ENCODE peak calls at places on chromosomes 1 and 21, in seven cellular contexts. One of them, this sample, is unnamed.

GRCh38 chr1:241499910-241500309 is 19.6 kb downstream of the FH start:
- DNase-seq in NCI-H524 treated with DMSO at 0.1 percent for 48 hours: no peak
- DNase-seq in cardiac fibroblast: peak
- DNase-seq in Daoy: peak
- DNase-seq in CD4-positive, alpha-beta T cell: no peak
- DNase-seq in frontal cortex: no peak
- DNase-seq in HT1080: peak
- DNase-seq in this sample: no peak

GRCh38 chr1:203097001-203097400 is 11.2 kb upstream of the MYOG start:
- DNase-seq in NCI-H524 treated with DMSO at 0.1 percent for 48 hours: no peak
- DNase-seq in cardiac fibroblast: no peak
- DNase-seq in Daoy: no peak
- DNase-seq in CD4-positive, alpha-beta T cell: no peak
- DNase-seq in frontal cortex: no peak
- DNase-seq in HT1080: no peak
- DNase-seq in this sample: no peak

GRCh38 chr1:19057784-19058475 is 101.5 kb upstream of the IFFO2 start:
- DNase-seq in NCI-H524 treated with DMSO at 0.1 percent for 48 hours: no peak
- DNase-seq in cardiac fibroblast: no peak
- DNase-seq in Daoy: no peak
- DNase-seq in CD4-positive, alpha-beta T cell: no peak
- DNase-seq in frontal cortex: no peak
- DNase-seq in HT1080: no peak
- DNase-seq in this sample: no peak

GRCh38 chr1:183806650-183807049 is 1.7 kb downstream of the RGL1 start:
- DNase-seq in NCI-H524 treated with DMSO at 0.1 percent for 48 hours: no peak
- DNase-seq in cardiac fibroblast: no peak
- DNase-seq in Daoy: no peak
- DNase-seq in CD4-positive, alpha-beta T cell: no peak
- DNase-seq in frontal cortex: no peak
- DNase-seq in HT1080: no peak
- DNase-seq in this sample: no peak

GRCh38 chr1:158121604-158122254 is 59.0 kb upstream of the CD1D start:
- DNase-seq in NCI-H524 treated with DMSO at 0.1 percent for 48 hours: no peak
- DNase-seq in cardiac fibroblast: peak
- DNase-seq in Daoy: peak
- DNase-seq in CD4-positive, alpha-beta T cell: peak
- DNase-seq in frontal cortex: no peak
- DNase-seq in HT1080: peak
- DNase-seq in this sample: no peak

GRCh38 chr1:226643701-226644540 is 95.2 kb downstream of the ITPKB start:
- DNase-seq in NCI-H524 treated with DMSO at 0.1 percent for 48 hours: no peak
- DNase-seq in cardiac fibroblast: no peak
- DNase-seq in Daoy: no peak
- DNase-seq in CD4-positive, alpha-beta T cell: peak
- DNase-seq in frontal cortex: no peak
- DNase-seq in HT1080: no peak
- DNase-seq in this sample: no peak

GRCh38 chr21:45290948-45291612 is 3.4 kb upstream of the POFUT2 start:
- DNase-seq in NCI-H524 treated with DMSO at 0.1 percent for 48 hours: no peak
- DNase-seq in cardiac fibroblast: peak
- DNase-seq in Daoy: no peak
- DNase-seq in CD4-positive, alpha-beta T cell: no peak
- DNase-seq in frontal cortex: no peak
- DNase-seq in HT1080: no peak
- DNase-seq in this sample: no peak

GRCh38 chr1:228101614-228101993 is 1.5 kb downstream of the C1orf35 start:
- DNase-seq in NCI-H524 treated with DMSO at 0.1 percent for 48 hours: no peak
- DNase-seq in cardiac fibroblast: no peak
- DNase-seq in Daoy: no peak
- DNase-seq in CD4-positive, alpha-beta T cell: no peak
- DNase-seq in frontal cortex: no peak
- DNase-seq in HT1080: no peak
- DNase-seq in this sample: no peak

GRCh38 chr1:194658090-194658439 is 1471.7 kb upstream of the B3GALT2 start:
- DNase-seq in NCI-H524 treated with DMSO at 0.1 percent for 48 hours: no peak
- DNase-seq in cardiac fibroblast: peak
- DNase-seq in Daoy: peak
- DNase-seq in CD4-positive, alpha-beta T cell: no peak
- DNase-seq in frontal cortex: no peak
- DNase-seq in HT1080: peak
- DNase-seq in this sample: no peak

GRCh38 chr1:34739613-34740012 is 15.2 kb upstream of the GJB5 start:
- DNase-seq in NCI-H524 treated with DMSO at 0.1 percent for 48 hours: no peak
- DNase-seq in cardiac fibroblast: no peak
- DNase-seq in Daoy: no peak
- DNase-seq in CD4-positive, alpha-beta T cell: no peak
- DNase-seq in frontal cortex: no peak
- DNase-seq in HT1080: no peak
- DNase-seq in this sample: no peak

GRCh38 chr1:158506369-158506987 is 34.5 kb downstream of the OR10R2 start:
- DNase-seq in NCI-H524 treated with DMSO at 0.1 percent for 48 hours: no peak
- DNase-seq in cardiac fibroblast: peak
- DNase-seq in Daoy: peak
- DNase-seq in CD4-positive, alpha-beta T cell: peak
- DNase-seq in frontal cortex: no peak
- DNase-seq in HT1080: peak
- DNase-seq in this sample: no peak

GRCh38 chr1:53511933-53512806 is 53.0 kb downstream of the DMRTB1 start:
- DNase-seq in NCI-H524 treated with DMSO at 0.1 percent for 48 hours: no peak
- DNase-seq in cardiac fibroblast: peak
- DNase-seq in Daoy: peak
- DNase-seq in CD4-positive, alpha-beta T cell: no peak
- DNase-seq in frontal cortex: no peak
- DNase-seq in HT1080: no peak
- DNase-seq in this sample: no peak

GRCh38 chr1:30964706-30965105 is 56.1 kb upstream of the SDC3 start:
- DNase-seq in NCI-H524 treated with DMSO at 0.1 percent for 48 hours: no peak
- DNase-seq in cardiac fibroblast: peak
- DNase-seq in Daoy: no peak
- DNase-seq in CD4-positive, alpha-beta T cell: no peak
- DNase-seq in frontal cortex: no peak
- DNase-seq in HT1080: no peak
- DNase-seq in this sample: no peak

GRCh38 chr1:9763914-9764313 is 59.9 kb downstream of the CLSTN1 start:
- DNase-seq in NCI-H524 treated with DMSO at 0.1 percent for 48 hours: no peak
- DNase-seq in cardiac fibroblast: no peak
- DNase-seq in Daoy: no peak
- DNase-seq in CD4-positive, alpha-beta T cell: no peak
- DNase-seq in frontal cortex: no peak
- DNase-seq in HT1080: no peak
- DNase-seq in this sample: no peak

GRCh38 chr1:91660708-91661107 is 160.1 kb downstream of the CDC7 start:
- DNase-seq in NCI-H524 treated with DMSO at 0.1 percent for 48 hours: no peak
- DNase-seq in cardiac fibroblast: no peak
- DNase-seq in Daoy: no peak
- DNase-seq in CD4-positive, alpha-beta T cell: no peak
- DNase-seq in frontal cortex: no peak
- DNase-seq in HT1080: no peak
- DNase-seq in this sample: no peak

GRCh38 chr1:234881893-234882771 is 246.5 kb downstream of the TOMM20 start:
- DNase-seq in NCI-H524 treated with DMSO at 0.1 percent for 48 hours: no peak
- DNase-seq in cardiac fibroblast: no peak
- DNase-seq in Daoy: no peak
- DNase-seq in CD4-positive, alpha-beta T cell: no peak
- DNase-seq in frontal cortex: no peak
- DNase-seq in HT1080: no peak
- DNase-seq in this sample: no peak

GRCh38 chr21:45258476-45258875 is 29.2 kb downstream of the POFUT2 start:
- DNase-seq in NCI-H524 treated with DMSO at 0.1 percent for 48 hours: no peak
- DNase-seq in cardiac fibroblast: no peak
- DNase-seq in Daoy: peak
- DNase-seq in CD4-positive, alpha-beta T cell: no peak
- DNase-seq in frontal cortex: no peak
- DNase-seq in HT1080: no peak
- DNase-seq in this sample: no peak

This sample was measured in NCI-H1930.